ENCODE peak calls at places on chromosomes 2 and 18, in six cellular contexts. R is transverse colon, D is GM12878, E is tibial nerve, G is K562, N is stomach. P is an unnamed sample. For H3K4me1, the result is how much of the 10 kb centered on the place peaks cover.

GRCh38 chr18:75433098-75433497 is 5.6 kb upstream of the SMIM21 start:
- DNase-seq in G (no peak), R (no peak), N (no peak), E (no peak), D (no peak), P (no peak)

GRCh38 chr2:240220371-240220770 is 79.9 kb upstream of the OTOS start:
- DNase-seq in D (no peak), R (no peak), N (no peak), G (no peak), E (no peak), P (no peak)

GRCh38 chr18:3688682-3689081 is 238.7 kb downstream of the TGIF1 start:
- DNase-seq in N (no peak), E (no peak), R (no peak), D (no peak), G (no peak), P (no peak)

GRCh38 chr18:49672853-49673252 is 111.0 kb downstream of the LIPG start:
- DNase-seq in D (no peak), N (no peak), G (no peak), R (no peak), E (no peak), P (no peak)

GRCh38 chr2:239937866-239938640 is 87.1 kb downstream of the NDUFA10 start:
- DNase-seq in D (no peak), E (no peak), G (no peak), R (no peak), N (peak), P (no peak)

GRCh38 chr2:240397542-240397916 is 37.9 kb upstream of the GPC1 start:
- DNase-seq in G (no peak), D (no peak), E (peak), N (no peak), R (no peak), P (no peak)

GRCh38 chr2:20141056-20141762 is 83.7 kb downstream of the SDC1 start:
- DNase-seq in R (peak), D (no peak), G (peak), N (peak), E (peak), P (peak)

GRCh38 chr2:941811-942360 is 8.8 kb upstream of the SNTG2 start:
- DNase-seq in R (no peak), E (no peak), N (no peak), G (no peak), D (no peak), P (no peak)

GRCh38 chr2:70248810-70249438 is 496 bp upstream of the TIA1 start:
- DNase-seq in N (peak), E (peak), D (no peak), R (peak), G (peak), P (peak)
- TF ChIP-seq EP300 in N (no peak), E (peak), D (peak), R (no peak), G (peak), P (no peak)

GRCh38 chr2:151302286-151302878 is 12.9 kb upstream of the NMI start:
- DNase-seq in D (no peak), R (no peak), E (no peak), N (no peak), G (no peak), P (no peak)
- H3K4me1 ChIP-seq in D (under half), R (under half), E (under half), N (under half), G (under half), P (under half)

GRCh38 chr2:30149976-30150375 is 3.2 kb downstream of the YPEL5 start:
- DNase-seq in N (no peak), R (no peak), E (no peak), G (no peak), D (no peak), P (no peak)

GRCh38 chr2:30147196-30147714 is 448 bp downstream of the YPEL5 start:
- DNase-seq in N (peak), D (no peak), E (no peak), G (peak), R (no peak), P (peak)

GRCh38 chr2:30149513-30149912 is 2.7 kb downstream of the YPEL5 start:
- DNase-seq in D (no peak), N (no peak), G (no peak), R (no peak), E (no peak), P (no peak)

GRCh38 chr2:30147715-30148611 is 1.2 kb downstream of the YPEL5 start:
- DNase-seq in D (no peak), G (peak), R (peak), E (peak), N (peak), P (peak)

DNA sequence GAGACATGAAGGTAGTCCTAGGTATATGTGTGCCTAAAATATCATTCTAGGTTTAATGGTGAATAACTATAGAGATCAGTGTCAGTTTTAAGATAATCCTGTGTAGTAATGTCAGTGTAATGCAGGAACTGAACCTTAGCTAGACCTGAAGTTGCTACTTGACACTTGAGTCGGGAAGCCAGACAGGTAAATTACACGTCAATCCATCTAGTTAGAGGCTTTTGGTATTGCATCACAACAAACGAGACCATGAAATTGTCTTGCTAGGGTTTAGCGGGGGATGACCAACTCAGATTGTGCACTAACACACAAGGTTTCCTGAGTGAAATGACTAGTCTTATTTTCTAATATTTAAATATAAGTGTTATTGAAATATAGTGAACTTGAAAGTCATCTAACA is 2.0 kb downstream of the YPEL5 start:
- DNase-seq in G (no peak), N (no peak), D (no peak), E (no peak), R (no peak), P (no peak)
- TF ChIP-seq EP300 in G (no peak), N (no peak), D (no peak), E (no peak), R (no peak), P (no peak)

GRCh38 chr2:46564350-46564749 is 85.0 kb downstream of the TMEM247 start:
- DNase-seq in G (no peak), E (no peak), N (no peak), D (no peak), R (no peak), P (no peak)
- H3K4me1 ChIP-seq in G (under half), E (under half), N (under half), D (half or more), R (under half), P (under half)

GRCh38 chr2:26305575-26305974 is 40.4 kb upstream of the SELENOI start:
- DNase-seq in D (no peak), E (no peak), G (no peak), N (no peak), R (no peak), P (no peak)

GRCh38 chr2:26299488-26300092 is 46.4 kb upstream of the SELENOI start:
- DNase-seq in N (peak), D (peak), E (no peak), G (no peak), R (peak), P (peak)

GRCh38 chr2:26300234-26300641 is 45.7 kb upstream of the SELENOI start:
- DNase-seq in D (no peak), E (no peak), G (no peak), R (peak), N (peak), P (no peak)

GRCh38 chr2:26298638-26299393 is 47.1 kb upstream of the SELENOI start:
- DNase-seq in N (peak), R (peak), E (no peak), D (peak), G (no peak), P (no peak)

DNA sequence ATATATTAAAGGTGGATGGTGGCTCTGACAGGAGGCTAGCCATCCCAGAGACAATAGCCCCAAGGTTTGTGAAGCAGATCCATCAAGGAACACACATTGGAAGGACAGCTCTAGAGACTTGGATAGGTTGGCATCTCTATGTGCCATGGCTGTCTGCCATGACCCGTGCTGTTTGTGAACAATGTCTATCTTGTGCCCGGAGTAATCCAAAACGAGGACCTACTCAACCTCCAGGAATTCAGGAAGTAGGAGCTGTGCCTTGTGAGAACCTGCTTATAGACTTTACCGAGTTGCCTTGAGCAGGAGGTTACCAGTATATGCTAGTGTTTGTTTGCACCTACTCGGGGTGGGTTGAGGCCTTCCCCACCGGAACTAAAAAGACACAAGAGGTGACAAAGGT is 43.1 kb upstream of the SELENOI start:
- DNase-seq in G (no peak), D (no peak), N (peak), R (no peak), E (no peak), P (no peak)
- TF ChIP-seq EP300 in G (no peak), D (no peak), N (no peak), R (no peak), E (no peak), P (no peak)

GRCh38 chr2:69998761-69999160 is 37.3 kb upstream of the ASPRV1 start:
- DNase-seq in E (no peak), N (peak), D (no peak), G (no peak), R (no peak), P (no peak)
- H3K4me1 ChIP-seq in E (under half), N (under half), D (under half), G (under half), R (under half), P (under half)

GRCh38 chr2:134269986-134270735 is 16.3 kb downstream of the MGAT5 start:
- DNase-seq in R (no peak), E (no peak), G (no peak), D (no peak), N (no peak), P (no peak)
- TF ChIP-seq EP300 in R (no peak), E (no peak), G (no peak), D (no peak), N (no peak), P (no peak)

GRCh38 chr2:120504936-120505705 is 159.2 kb downstream of the INHBB start:
- DNase-seq in D (no peak), R (no peak), E (no peak), N (no peak), G (no peak), P (no peak)

GRCh38 chr2:120502357-120502756 is 156.4 kb downstream of the INHBB start:
- DNase-seq in D (no peak), E (no peak), G (no peak), N (no peak), R (no peak), P (no peak)

GRCh38 chr2:120503206-120503792 is 157.4 kb downstream of the INHBB start:
- DNase-seq in R (no peak), E (no peak), N (no peak), D (no peak), G (no peak), P (no peak)

GRCh38 chr2:120502761-120503160 is 156.8 kb downstream of the INHBB start:
- DNase-seq in G (no peak), D (no peak), N (no peak), R (no peak), E (no peak), P (no peak)

GRCh38 chr2:120503793-120504571 is 158.0 kb downstream of the INHBB start:
- DNase-seq in N (no peak), D (no peak), R (no peak), G (no peak), E (no peak), P (no peak)
- H3K4me1 ChIP-seq in N (under half), D (under half), R (under half), G (under half), E (under half), P (under half)

GRCh38 chr2:106011380-106011779 is 182.7 kb downstream of the UXS1 start:
- DNase-seq in R (no peak), D (no peak), N (no peak), E (no peak), G (no peak), P (no peak)
- TF ChIP-seq EP300 in R (no peak), D (no peak), N (no peak), E (no peak), G (no peak), P (no peak)

P was measured in upper lobe of left lung.